ENCODE peak calls at places on chromosomes 2 and 18, in five cellular contexts. X is HT1080, R is mesenteric fat pad, Z is frontal cortex, Y is left cardiac atrium. E is an unnamed sample.
A peak's percentile ranks its signal among the peaks of the same experiment; 100 is the strongest.

GRCh38 chr2:39139511-39140237 is 18.8 kb upstream of the SOS1 start:
- DNase-seq in Y (no peak), X (no peak), R (no peak), Z (no peak), E (no peak)

GRCh38 chr2:168189835-168190426 is 57.5 kb downstream of the STK39 start:
- DNase-seq in R (no peak), Y (no peak), X (peak; percentile 94), Z (no peak), E (no peak)

GRCh38 chr18:8561123-8561905 is 47.9 kb upstream of the RAB12 start:
- DNase-seq in X (no peak), R (no peak), Y (peak; percentile 62), Z (no peak), E (peak; percentile 86)

GRCh38 chr2:55420901-55421300 is 1.2 kb upstream of the CCDC88A start:
- DNase-seq in R (no peak), X (no peak), Z (no peak), Y (no peak), E (no peak)

GRCh38 chr18:75218064-75218463 is 7.5 kb downstream of the TSHZ1 start:
- DNase-seq in Y (no peak), X (no peak), Z (no peak), R (no peak), E (no peak)

GRCh38 chr2:3827673-3828575 is 124.5 kb downstream of the DCDC2C start:
- DNase-seq in Y (no peak), X (peak; percentile 29), Z (no peak), R (no peak), E (no peak)

GRCh38 chr2:101762451-101763171 is 65.1 kb downstream of the MAP4K4 start:
- DNase-seq in X (no peak), Z (no peak), Y (no peak), R (no peak), E (no peak)

GRCh38 chr2:105118960-105119359 is 81.1 kb downstream of the MRPS9 start:
- DNase-seq in X (no peak), Y (no peak), Z (no peak), R (no peak), E (no peak)

GRCh38 chr18:25033747-25034471 is 318.1 kb downstream of the ZNF521 start:
- DNase-seq in R (no peak), X (no peak), Y (no peak), Z (no peak), E (no peak)

GRCh38 chr2:200411831-200412230 is 98.0 kb downstream of the KCTD18 start:
- DNase-seq in X (peak; percentile 18), Y (no peak), R (no peak), Z (no peak), E (no peak)

GRCh38 chr18:57080479-57080878 is 66.4 kb upstream of the BOD1L2 start:
- DNase-seq in Z (no peak), Y (no peak), X (no peak), R (no peak), E (no peak)

GRCh38 chr2:121283670-121284245 is 1.2 kb downstream of the TFCP2L1 start:
- DNase-seq in R (no peak), X (no peak), Y (no peak), Z (no peak), E (no peak)

GRCh38 chr2:44171018-44171417 is 2.3 kb downstream of the PPM1B start:
- DNase-seq in X (peak; percentile 30), Y (no peak), Z (no peak), R (no peak), E (no peak)

GRCh38 chr2:15159751-15160177 is 401.4 kb downstream of the NBAS start:
- DNase-seq in Y (no peak), X (peak; percentile 56), R (no peak), Z (no peak), E (no peak)

GRCh38 chr2:29463181-29463900 is 348.1 kb downstream of the CLIP4 start:
- DNase-seq in R (no peak), X (peak; percentile 56), Z (no peak), Y (no peak), E (no peak)

GRCh38 chr2:10659898-10660568 is 29.7 kb downstream of the NOL10 start:
- DNase-seq in R (no peak), Z (peak; percentile 7), X (peak; percentile 82), Y (peak; percentile 65), E (peak; percentile 65)

GRCh38 chr18:53861185-53861584 is 363.3 kb downstream of the MBD2 start:
- DNase-seq in Z (no peak), X (no peak), R (no peak), Y (no peak), E (no peak)

GRCh38 chr2:63055510-63056308 is 5.1 kb downstream of the OTX1 start:
- DNase-seq in Z (no peak), R (no peak), X (no peak), Y (no peak), E (no peak)

GRCh38 chr2:158502984-158503383 is 46.2 kb downstream of the PKP4 start:
- DNase-seq in Y (no peak), Z (no peak), R (no peak), X (no peak), E (no peak)

GRCh38 chr2:122980672-122981071 is 1044.4 kb upstream of the CNTNAP5 start:
- DNase-seq in X (peak; percentile 23), R (no peak), Z (no peak), Y (no peak), E (peak; percentile 76)

GRCh38 chr2:167264380-167264779 is 376.1 kb downstream of the XIRP2 start:
- DNase-seq in Y (no peak), Z (no peak), X (peak; percentile 39), R (no peak), E (no peak)

GRCh38 chr18:54828986-54829385 is 709 bp downstream of the RAB27B start:
- DNase-seq in R (no peak), Y (no peak), X (no peak), Z (no peak), E (no peak)

GRCh38 chr2:238155761-238156694 is 2.7 kb upstream of the ERFE start:
- DNase-seq in R (no peak), Z (no peak), Y (peak; percentile 23), X (no peak), E (peak; percentile 13)

GRCh38 chr2:226915846-226916360 is 80.0 kb downstream of the RHBDD1 start:
- DNase-seq in Z (no peak), Y (no peak), R (no peak), X (no peak), E (no peak)

GRCh38 chr18:33751613-33752221 is 173.7 kb downstream of the ASXL3 start:
- DNase-seq in R (no peak), Z (no peak), Y (no peak), X (no peak), E (no peak)

GRCh38 chr2:73386342-73386868 is 769 bp downstream of the ALMS1 start:
- DNase-seq in Z (no peak), X (no peak), R (no peak), Y (no peak), E (no peak)

GRCh38 chr2:222364280-222364895 is 60.0 kb upstream of the SGPP2 start:
- DNase-seq in X (peak; percentile 65), Z (no peak), R (no peak), Y (no peak), E (no peak)

GRCh38 chr2:233912799-233913423 is 4.3 kb upstream of the TRPM8 start:
- DNase-seq in Y (no peak), R (no peak), X (peak; percentile 34), Z (no peak), E (peak; percentile 32)

E was measured in left ventricle myocardium superior.